ENCODE peak calls at places on chromosomes 5 and 9, in six cellular contexts. H is neural progenitor cell, E is tibial artery, G is IMR-90, L is cardiac muscle cell, O is psoas muscle. D is an unnamed sample. For H3K4me1, the result is how much of the 10 kb centered on the place peaks cover.

GRCh38 chr9:23775549-23775948 is 50.5 kb downstream of the ELAVL2 start:
- DNase-seq in G (no peak), L (no peak), H (no peak), E (no peak), O (no peak), D (no peak)

GRCh38 chr5:81022688-81023084 is 62.5 kb downstream of the RASGRF2 start:
- DNase-seq in L (no peak), G (no peak), E (no peak), O (no peak), H (no peak), D (no peak)

GRCh38 chr9:38213591-38213990 is 144.6 kb upstream of the SHB start:
- DNase-seq in G (no peak), L (no peak), O (no peak), H (no peak), E (no peak), D (no peak)

GRCh38 chr5:45399041-45399440 is 297.1 kb downstream of the HCN1 start:
- DNase-seq in E (no peak), G (no peak), O (peak), H (peak), L (peak), D (no peak)

GRCh38 chr9:8822667-8823025 is 1023.1 kb upstream of the DMAC1 start:
- DNase-seq in E (no peak), O (no peak), G (no peak), L (no peak), H (peak), D (no peak)

GRCh38 chr9:115135786-115136185 is 17.8 kb upstream of the TNC start:
- DNase-seq in G (peak), O (no peak), L (no peak), E (no peak), H (no peak), D (no peak)

GRCh38 chr9:116238225-116238624 is 84.6 kb downstream of the PAPPA start:
- DNase-seq in G (peak), H (no peak), E (no peak), O (no peak), L (no peak), D (peak)

GRCh38 chr5:145104106-145104505 is 731.0 kb downstream of the PRELID2 start:
- DNase-seq in G (peak), L (no peak), O (no peak), E (no peak), H (no peak), D (no peak)

GRCh38 chr5:141513021-141513626 is 24.2 kb downstream of the PCDHGC5 start:
- DNase-seq in L (peak), G (peak), O (no peak), H (peak), E (peak), D (no peak)

GRCh38 chr5:147391781-147392180 is 118.1 kb downstream of the DPYSL3 start:
- DNase-seq in H (peak), E (peak), L (peak), G (peak), O (peak), D (no peak)

GRCh38 chr9:108444400-108445358 is 411.1 kb downstream of the ACTL7B start:
- DNase-seq in H (peak), O (no peak), E (peak), L (no peak), G (peak), D (no peak)

GRCh38 chr9:112323378-112323854 is 10.0 kb downstream of the PTBP3 start:
- DNase-seq in G (no peak), H (no peak), L (no peak), O (no peak), E (no peak), D (no peak)

DNA sequence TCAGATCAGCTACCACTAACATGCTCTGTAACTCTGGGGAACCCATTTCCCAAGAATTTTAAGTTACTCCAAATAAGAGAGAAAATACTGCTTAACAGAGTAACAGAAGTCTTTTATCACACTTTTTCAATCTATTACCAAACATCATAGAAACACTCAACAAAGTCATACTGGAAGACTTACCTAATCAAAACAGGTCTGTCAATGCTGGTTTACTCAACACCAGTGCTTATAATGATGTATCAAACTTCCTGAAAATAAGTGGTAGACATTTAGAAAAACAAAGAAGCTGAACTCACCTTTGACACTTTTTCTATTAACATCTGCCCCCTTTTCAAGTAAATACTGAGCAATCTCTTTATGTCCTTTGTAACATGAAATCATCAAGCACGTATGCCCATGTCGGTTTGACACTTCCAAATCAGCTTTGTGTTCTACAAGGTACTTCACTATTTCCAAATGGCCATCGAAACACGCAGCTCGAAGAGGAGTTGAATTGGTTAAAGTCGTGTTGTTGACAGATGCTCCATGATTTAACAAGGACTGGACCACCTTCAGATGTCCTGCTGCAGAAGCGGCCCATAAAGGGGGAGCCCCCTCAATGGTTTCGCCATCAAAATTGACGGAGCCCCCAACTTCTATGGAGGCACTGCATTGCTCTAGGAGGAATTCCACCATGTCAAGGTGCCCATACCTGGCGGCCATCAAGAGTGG is 1.8 kb downstream of the FEM1C start:
- DNase-seq in O (no peak), L (peak), G (no peak), H (no peak), E (no peak), D (no peak)
- H3K4me1 ChIP-seq in O (under half), L (under half), G (under half), H (under half), E (under half), D (under half)

DNA sequence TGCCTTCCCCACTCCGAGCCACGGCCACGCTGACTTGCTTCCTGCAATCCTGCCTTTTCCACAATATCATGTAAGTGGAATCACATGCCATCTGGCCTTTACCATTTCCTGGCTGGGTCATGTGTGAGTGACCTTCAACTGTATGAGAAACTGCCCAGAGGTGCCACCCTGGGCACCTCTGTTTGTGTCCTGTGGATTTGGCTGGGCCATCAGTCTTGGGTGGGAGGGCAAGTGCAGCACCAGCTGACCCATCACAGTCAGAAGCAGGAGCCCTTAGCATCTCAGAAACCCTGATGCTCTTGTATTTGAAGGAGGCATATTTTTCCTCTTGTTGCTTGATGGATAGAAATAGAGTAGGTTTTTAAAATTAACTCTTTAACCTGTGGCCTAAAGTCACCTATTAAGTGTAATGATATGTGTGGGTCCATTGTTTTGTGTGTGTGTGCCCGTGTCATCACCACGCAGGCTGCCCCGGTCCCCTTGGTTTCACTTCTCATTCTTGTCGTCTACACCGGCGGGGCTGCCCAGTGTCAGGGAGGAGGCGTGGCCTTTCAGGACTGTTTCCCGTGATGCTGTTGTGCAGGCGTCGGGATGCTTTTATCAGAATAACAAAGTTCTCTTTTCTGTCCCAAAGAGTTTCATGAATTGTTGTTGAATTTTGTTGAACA is 52.1 kb upstream of the CACNA1B start:
- DNase-seq in G (no peak), H (no peak), E (no peak), L (no peak), O (no peak), D (no peak)
- H3K4me1 ChIP-seq in G (under half), H (under half), E (under half), L (under half), O (under half), D (under half)

DNA sequence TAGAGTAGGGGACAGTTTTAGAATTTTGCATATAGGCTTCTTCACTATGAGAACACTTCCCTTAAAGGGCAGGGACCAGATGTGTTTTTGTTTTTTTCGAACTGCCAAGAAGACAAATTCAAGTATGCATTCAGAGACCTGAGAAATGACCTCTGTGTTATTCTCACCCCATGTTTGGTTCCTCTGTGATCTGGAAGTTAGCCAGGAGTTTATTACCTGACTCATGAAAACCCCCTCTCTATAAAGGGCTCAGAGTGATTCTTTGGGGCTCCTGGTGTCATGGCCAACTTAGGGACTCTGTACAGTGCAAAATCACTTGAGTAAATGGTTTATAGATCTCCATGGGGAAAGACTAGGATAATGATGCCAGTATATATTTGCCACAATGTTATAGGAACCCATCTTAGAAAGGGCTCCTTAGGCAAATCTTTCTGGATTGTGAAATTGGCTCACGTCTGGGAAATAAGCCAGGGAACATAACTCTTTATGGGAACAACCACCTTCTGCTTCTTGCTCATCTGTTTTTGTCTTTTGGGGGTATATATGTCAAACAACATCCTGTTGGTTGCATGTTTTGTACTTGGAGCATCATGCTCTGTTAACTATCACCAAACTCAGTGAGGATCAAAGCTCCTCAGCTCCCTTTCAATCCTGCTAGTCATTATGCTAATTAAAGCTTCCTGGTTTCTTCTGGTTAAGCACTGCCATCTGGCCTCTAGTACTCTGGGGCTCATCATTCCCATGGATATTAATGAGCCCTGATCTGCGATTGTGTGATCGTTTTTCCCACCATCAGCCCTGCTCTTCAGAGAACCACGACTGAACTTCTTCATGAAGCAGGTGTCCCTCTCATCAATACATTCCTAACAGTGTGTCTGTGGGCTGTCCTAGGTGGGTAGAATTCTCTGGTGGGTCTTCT is 173.4 kb upstream of the CDH12 start:
- DNase-seq in O (no peak), H (no peak), L (no peak), E (no peak), G (no peak), D (no peak)
- H3K4me1 ChIP-seq in O (under half), H (under half), L (under half), E (under half), G (under half), D (under half)

DNA sequence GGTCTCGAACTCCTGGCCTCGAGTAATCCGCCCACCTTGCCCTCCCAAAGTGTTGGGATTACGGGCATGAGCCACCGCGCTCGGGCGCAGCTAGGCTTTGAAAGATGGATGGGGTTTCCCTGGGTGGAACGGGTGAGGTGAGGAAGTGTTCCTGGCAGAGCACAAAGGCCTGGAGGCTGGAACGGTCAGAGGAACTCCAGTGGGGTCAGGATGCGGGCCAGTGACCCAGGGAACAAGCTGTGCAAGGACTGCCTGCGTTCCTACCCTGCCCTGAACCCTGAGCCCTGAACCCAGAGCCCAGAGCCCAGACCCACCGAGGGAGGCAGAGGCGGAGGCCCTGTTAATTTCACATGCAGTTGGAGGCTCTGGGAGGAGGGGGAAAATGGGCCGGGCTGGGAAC is 23.4 kb downstream of the NCS1 start:
- DNase-seq in E (no peak), G (no peak), H (no peak), L (no peak), O (no peak), D (no peak)
- H3K4me1 ChIP-seq in E (half or more), G (under half), H (under half), L (half or more), O (under half), D (under half)

GRCh38 chr9:84411647-84412267 is 71.2 kb upstream of the SLC28A3 start:
- DNase-seq in L (no peak), H (no peak), E (no peak), O (no peak), G (no peak), D (no peak)
- H3K4me1 ChIP-seq in L (under half), H (under half), E (under half), O (under half), G (under half), D (under half)

DNA sequence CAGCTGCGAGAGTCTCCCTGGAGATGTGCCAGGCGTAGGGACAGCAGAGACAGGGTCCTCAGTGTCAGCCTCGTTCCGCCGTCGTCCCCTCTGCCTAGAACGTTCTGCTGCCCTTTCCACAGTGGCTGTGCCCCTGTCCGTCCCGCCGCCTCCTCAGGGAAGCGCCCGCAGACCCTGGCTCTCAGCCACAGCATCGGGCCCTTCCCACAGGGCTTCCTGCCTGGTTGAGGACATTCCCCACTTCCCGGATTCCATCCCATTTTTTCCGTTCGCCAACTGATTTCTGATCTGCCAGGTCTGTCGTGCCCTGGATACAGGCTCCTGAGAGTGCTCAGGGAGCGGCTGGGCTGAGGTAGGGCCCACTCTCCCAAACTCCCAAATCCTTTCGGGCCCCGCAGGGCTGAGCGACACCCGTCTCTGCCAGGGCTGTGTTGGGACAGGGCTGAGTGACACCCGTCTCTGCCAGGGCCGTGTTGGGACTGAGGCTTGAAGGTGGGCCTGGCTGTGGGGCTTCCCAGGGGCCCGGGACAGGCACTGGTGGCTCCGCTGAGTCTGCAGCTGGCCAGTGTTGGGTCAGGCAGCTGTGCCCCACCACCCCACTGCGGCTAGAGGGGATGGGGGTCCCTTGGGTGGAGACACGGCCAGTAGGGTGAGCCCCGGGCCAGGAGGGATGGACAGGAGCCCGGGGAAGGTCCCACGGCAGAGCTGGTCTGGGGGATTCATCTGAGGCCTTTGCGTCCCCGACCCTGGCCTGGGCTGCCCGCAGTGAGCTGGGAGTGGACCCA is 15.9 kb downstream of the DNLZ start:
- DNase-seq in G (no peak), E (no peak), O (no peak), H (no peak), L (no peak), D (no peak)
- H3K4me1 ChIP-seq in G (under half), E (under half), O (under half), H (under half), L (under half), D (under half)

DNA sequence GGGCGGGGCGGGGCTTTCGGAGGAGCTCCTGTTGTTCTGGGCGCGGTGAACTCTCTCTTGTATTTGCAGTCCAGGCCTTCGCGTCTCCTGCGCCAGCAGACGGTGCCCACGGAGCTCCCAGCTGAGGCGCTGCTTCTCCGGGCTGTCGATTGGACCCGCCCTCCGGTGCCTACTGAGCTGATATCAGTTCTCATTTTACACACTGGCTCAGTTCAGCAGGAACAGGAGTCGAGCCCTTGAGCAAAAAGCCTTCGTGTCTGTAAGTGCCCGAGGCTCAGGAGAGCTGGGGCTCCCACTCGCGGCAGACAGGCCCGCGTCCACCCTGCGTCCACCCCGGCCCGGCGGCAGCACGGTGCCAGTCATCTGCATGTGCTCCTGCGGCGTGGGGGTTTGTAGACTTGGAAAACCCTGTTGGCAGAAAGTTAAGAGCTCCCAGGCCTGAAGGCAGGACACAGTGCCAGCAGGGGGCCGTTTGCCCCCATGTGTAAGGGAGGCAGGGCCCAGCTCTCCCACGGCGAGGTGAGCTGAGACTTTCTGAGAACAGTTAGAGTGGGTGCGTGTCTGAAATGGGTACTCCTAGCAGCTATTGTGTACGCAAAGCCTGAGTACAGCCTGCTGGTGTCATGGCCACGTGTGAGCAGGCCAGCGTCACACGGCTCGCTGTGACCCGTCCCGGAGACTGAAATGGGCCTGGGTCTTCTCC is 231.5 kb downstream of the FANCC start:
- DNase-seq in L (peak), O (peak), H (no peak), G (no peak), E (no peak), D (no peak)
- H3K4me1 ChIP-seq in L (under half), O (half or more), H (under half), G (under half), E (half or more), D (under half)

GRCh38 chr9:137428841-137429545 is 5.8 kb downstream of the NOXA1 start:
- DNase-seq in G (no peak), L (no peak), H (no peak), O (peak), E (no peak), D (no peak)

GRCh38 chr9:137428311-137428630 is 5.1 kb downstream of the NOXA1 start:
- DNase-seq in O (peak), E (no peak), L (no peak), H (no peak), G (no peak), D (no peak)

GRCh38 chr9:137430723-137431415 is 7.7 kb downstream of the NOXA1 start:
- DNase-seq in E (no peak), H (no peak), L (no peak), O (peak), G (no peak), D (no peak)

GRCh38 chr9:137429974-137430722 is 7.0 kb downstream of the NOXA1 start:
- DNase-seq in G (no peak), L (no peak), O (peak), H (peak), E (no peak), D (no peak)

DNA sequence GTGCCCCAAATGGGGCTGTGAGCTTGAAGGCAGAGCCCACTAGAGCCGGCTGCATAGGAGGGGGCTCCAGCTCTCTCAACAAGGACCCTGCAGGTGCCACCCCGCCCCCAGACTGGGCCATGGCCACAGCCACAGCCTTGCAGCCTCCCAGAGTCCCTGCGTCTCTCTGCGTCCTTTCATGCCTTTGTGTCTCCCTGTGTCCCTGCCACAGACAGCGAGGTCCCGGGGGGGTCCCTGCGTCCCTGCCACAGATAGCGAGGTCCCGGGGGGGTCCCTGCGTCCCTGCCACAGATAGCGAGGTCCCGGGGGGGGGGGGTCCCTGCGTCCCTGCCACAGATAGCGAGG is 6.3 kb downstream of the NOXA1 start:
- DNase-seq in H (no peak), G (no peak), L (no peak), E (no peak), O (no peak), D (no peak)
- H3K4me1 ChIP-seq in H (under half), G (under half), L (under half), E (under half), O (under half), D (under half)